ENCODE peak calls at places on chromosomes 16 and 17, in nine cellular contexts. D is MM.1S, I is HepG2, H is fibroblast of lung, V is kidney, Z is mammary epithelial cell, E is H9, W is IMR-90, A is neural progenitor cell. S is an unnamed sample. For H3K9me3, the result is how much of the 10 kb centered on the place peaks cover.

GRCh38 chr17:18985475-18985874 is 19.1 kb downstream of the FAM83G start:
- DNase-seq in D (no peak), I (no peak), H (no peak), V (no peak), Z (no peak), E (no peak), W (no peak), A (no peak), S (no peak)

GRCh38 chr17:77790143-77790829 is 168.2 kb upstream of the TNRC6C start:
- DNase-seq in D (no peak), I (no peak), H (no peak), V (peak), Z (no peak), E (peak), W (no peak), A (peak), S (peak)

GRCh38 chr17:56109811-56110210 is 43.5 kb upstream of the ANKFN1 start:
- DNase-seq in D (no peak), I (no peak), H (no peak), V (no peak), Z (no peak), E (no peak), W (no peak), A (no peak), S (peak)

GRCh38 chr17:27464431-27464830 is 8.2 kb downstream of the KSR1 start:
- DNase-seq in D (no peak), I (no peak), H (no peak), V (no peak), Z (no peak), E (no peak), W (no peak), A (no peak), S (no peak)

GRCh38 chr16:19393226-19394074 is 24.2 kb upstream of the TMC5 start:
- DNase-seq in D (no peak), I (no peak), H (peak), V (no peak), Z (peak), E (no peak), W (peak), A (peak), S (no peak)

GRCh38 chr17:45368661-45369060 is 51.8 kb upstream of the MAP3K14 start:
- DNase-seq in D (no peak), I (no peak), H (peak), V (no peak), Z (no peak), E (no peak), W (peak), A (no peak), S (no peak)

GRCh38 chr16:22320572-22321339 is 23.5 kb downstream of the POLR3E start:
- DNase-seq in D (no peak), I (no peak), H (no peak), V (no peak), Z (no peak), E (no peak), W (no peak), A (no peak), S (peak)

GRCh38 chr16:10594312-10594950 is 14.0 kb upstream of the EMP2 start:
- DNase-seq in D (no peak), I (no peak), H (no peak), V (peak), Z (peak), E (no peak), W (no peak), A (no peak), S (no peak)

GRCh38 chr17:17042851-17043667 is 802 bp downstream of the MPRIP start:
- DNase-seq in D (peak), I (no peak), H (peak), V (peak), Z (peak), E (peak), W (peak), A (peak), S (peak)

GRCh38 chr16:47967374-47967773 is 188.4 kb downstream of the ABCC12 start:
- DNase-seq in D (no peak), I (no peak), H (no peak), V (no peak), Z (no peak), E (no peak), W (no peak), A (no peak), S (no peak)

GRCh38 chr17:77959216-77959925 is 868 bp downstream of the TNRC6C start:
- DNase-seq in D (peak), I (no peak), H (peak), V (no peak), Z (peak), E (no peak), W (peak), A (peak), S (peak)

GRCh38 chr16:84286568-84287220 is 8.0 kb upstream of the WFDC1 start:
- DNase-seq in D (no peak), I (no peak), H (no peak), V (peak), Z (no peak), E (no peak), W (peak), A (no peak), S (no peak)

GRCh38 chr16:73016488-73016830 is 31.5 kb downstream of the ZFHX3 start:
- DNase-seq in D (no peak), I (no peak), H (no peak), V (no peak), Z (no peak), E (no peak), W (no peak), A (no peak), S (peak)

GRCh38 chr17:77325826-77326581 is 185.2 kb downstream of the SEC14L1 start:
- DNase-seq in D (no peak), I (no peak), H (peak), V (peak), Z (no peak), E (peak), W (no peak), A (no peak), S (peak)

GRCh38 chr17:15106540-15106939 is 158.6 kb downstream of the PMP22 start:
- DNase-seq in D (no peak), I (no peak), H (peak), V (no peak), Z (peak), E (no peak), W (peak), A (no peak), S (peak)

GRCh38 chr17:51768706-51769105 is 389.8 kb downstream of the CA10 start:
- DNase-seq in D (peak), I (no peak), H (no peak), V (no peak), Z (no peak), E (no peak), W (no peak), A (no peak), S (no peak)

GRCh38 chr16:69613283-69614154 is 47.8 kb downstream of the NFAT5 start:
- DNase-seq in D (no peak), I (peak), H (peak), V (no peak), Z (peak), E (no peak), W (peak), A (no peak), S (no peak)

GRCh38 chr17:34542700-34543336 is 36.6 kb upstream of the TMEM132E start:
- DNase-seq in D (no peak), I (no peak), H (peak), V (no peak), Z (no peak), E (peak), W (no peak), A (peak), S (peak)

GRCh38 chr16:80314042-80314441 is 226.8 kb upstream of the DYNLRB2 start:
- DNase-seq in D (no peak), I (no peak), H (no peak), V (no peak), Z (no peak), E (no peak), W (no peak), A (no peak), S (no peak)

GRCh38 chr17:6712058-6712853 is 913 bp downstream of the SLC13A5 start:
- DNase-seq in D (no peak), I (peak), H (peak), V (no peak), Z (peak), E (peak), W (no peak), A (peak), S (peak)

GRCh38 chr16:10646581-10647263 is 48.0 kb downstream of the TEKT5 start:
- DNase-seq in D (no peak), I (peak), H (no peak), V (no peak), Z (no peak), E (no peak), W (no peak), A (no peak), S (no peak)

GRCh38 chr16:66036775-66037715 is 329.4 kb upstream of the CDH5 start:
- DNase-seq in D (no peak), I (no peak), H (peak), V (no peak), Z (no peak), E (no peak), W (no peak), A (no peak), S (no peak)

GRCh38 chr16:4241601-4242270 is at the start of gene SRL:
- DNase-seq in D (no peak), I (no peak), H (no peak), V (no peak), Z (no peak), E (no peak), W (no peak), A (no peak), S (no peak)

GRCh38 chr16:81523387-81524115 is 78.9 kb downstream of the CMIP start:
- DNase-seq in D (no peak), I (no peak), H (peak), V (peak), Z (peak), E (no peak), W (peak), A (no peak), S (no peak)

GRCh38 chr16:89042711-89043551 is 50.7 kb upstream of the ACSF3 start:
- DNase-seq in D (no peak), I (no peak), H (no peak), V (peak), Z (no peak), E (no peak), W (no peak), A (no peak), S (no peak)

GRCh38 chr17:7294614-7295153 is at the start of gene YBX2:
- DNase-seq in D (peak), I (no peak), H (no peak), V (peak), Z (peak), E (peak), W (peak), A (peak), S (peak)

GRCh38 chr17:16406742-16407674 is 8.4 kb upstream of the TRPV2 start:
- DNase-seq in D (no peak), I (no peak), H (peak), V (peak), Z (no peak), E (peak), W (no peak), A (peak), S (peak)

GRCh38 chr17:304461-304860 is 48.1 kb downstream of the RPH3AL start:
- DNase-seq in D (no peak), I (no peak), H (peak), V (peak), Z (no peak), E (peak), W (no peak), A (peak), S (peak)

GRCh38 chr16:52562770-52563169 is 15.8 kb upstream of the TOX3 start:
- DNase-seq in D (no peak), I (peak), H (no peak), V (no peak), Z (no peak), E (no peak), W (no peak), A (no peak), S (no peak)

GRCh38 chr16:79601092-79601977 is 798 bp upstream of the MAF start:
- DNase-seq in D (peak), I (peak), H (peak), V (peak), Z (no peak), E (peak), W (no peak), A (peak), S (peak)

GRCh38 chr16:11160676-11161115 is 95.3 kb downstream of the SOCS1 start:
- DNase-seq in D (no peak), I (no peak), H (peak), V (no peak), Z (no peak), E (no peak), W (no peak), A (no peak), S (no peak)

GRCh38 chr17:62627904-62628603 is 584 bp downstream of the MRC2 start:
- DNase-seq in D (no peak), I (no peak), H (peak), V (peak), Z (peak), E (peak), W (peak), A (peak), S (no peak)

GRCh38 chr17:42760652-42761581 is at the start of gene RAMP2:
- DNase-seq in D (no peak), I (no peak), H (peak), V (peak), Z (no peak), E (no peak), W (no peak), A (peak), S (peak)

GRCh38 chr17:49861150-49861884 is 13.4 kb upstream of the TAC4 start:
- DNase-seq in D (peak), I (peak), H (peak), V (no peak), Z (peak), E (peak), W (peak), A (peak), S (peak)

GRCh38 chr17:77042688-77043330 is 98.0 kb upstream of the SEC14L1 start:
- DNase-seq in D (no peak), I (no peak), H (no peak), V (no peak), Z (no peak), E (no peak), W (no peak), A (no peak), S (no peak)

DNA sequence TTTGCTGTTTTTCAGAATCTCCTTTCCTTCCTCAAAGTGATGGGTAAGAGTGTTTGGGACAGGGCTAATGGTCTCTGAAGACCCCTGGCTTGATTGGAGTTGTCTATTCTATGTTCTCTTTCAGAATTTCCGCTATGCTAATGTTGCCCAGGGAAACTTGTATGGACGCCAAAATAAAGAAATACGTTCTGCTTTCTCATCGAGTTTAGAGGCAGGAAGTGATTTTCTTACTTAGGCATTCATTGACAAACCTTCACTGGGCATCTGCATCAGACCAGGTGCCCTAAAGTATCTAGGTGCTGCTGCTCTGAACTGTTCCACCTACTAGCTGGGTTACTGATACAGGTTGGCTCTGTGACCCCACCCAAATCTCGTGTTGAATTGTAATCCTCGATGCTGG is 787.9 kb upstream of the EEF2KMT start:
- DNase-seq in D (no peak), I (no peak), H (peak), V (no peak), Z (peak), E (no peak), W (no peak), A (no peak), S (no peak)
- H3K9ac ChIP-seq in D (no peak), I (no peak), H (no peak), V (no peak), Z (no peak), E (no peak), W (no peak), A (no peak), S (no peak)

GRCh38 chr16:35753559-35754390 is 2294.4 kb downstream of the TP53TG3F start:
- DNase-seq in D (no peak), I (no peak), H (no peak), V (peak), Z (no peak), E (no peak), W (no peak), A (no peak), S (no peak)
- H3K9me3 ChIP-seq in D (under half), I (half or more), H (under half), V (under half), Z (under half), E (half or more), W (under half), A (under half), S (under half)

GRCh38 chr17:75764711-75765421 is at the start of gene GALK1:
- DNase-seq in D (peak), I (peak), H (peak), V (peak), Z (peak), E (peak), W (peak), A (peak), S (peak)
- TF ChIP-seq CTCF in D (peak), I (peak), H (no peak), V (peak), Z (peak), E (peak), W (peak), A (peak), S (peak)

DNA sequence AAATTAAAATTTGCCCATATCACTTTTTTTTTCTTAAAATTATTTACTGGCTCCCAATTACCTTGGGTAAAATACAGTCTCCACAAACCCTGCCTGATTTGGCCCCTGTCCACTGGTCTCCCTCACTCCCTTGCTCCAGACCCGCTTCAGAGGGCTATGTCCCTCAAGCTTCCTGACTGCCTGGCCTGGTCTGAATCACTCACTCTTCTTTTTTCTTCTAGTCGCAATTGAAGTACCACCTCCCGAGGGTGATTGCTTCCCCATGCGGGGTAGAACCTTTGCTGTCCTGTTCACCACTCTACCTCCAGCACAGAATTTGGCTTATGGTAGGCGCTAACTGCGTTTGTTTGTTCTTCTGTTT is 598 bp upstream of the PGAP3 start:
- DNase-seq in D (no peak), I (no peak), H (no peak), V (peak), Z (peak), E (no peak), W (peak), A (no peak), S (peak)
- H3K9ac ChIP-seq in D (peak), I (peak), H (peak), V (peak), Z (peak), E (peak), W (peak), A (no peak), S (peak)

DNA sequence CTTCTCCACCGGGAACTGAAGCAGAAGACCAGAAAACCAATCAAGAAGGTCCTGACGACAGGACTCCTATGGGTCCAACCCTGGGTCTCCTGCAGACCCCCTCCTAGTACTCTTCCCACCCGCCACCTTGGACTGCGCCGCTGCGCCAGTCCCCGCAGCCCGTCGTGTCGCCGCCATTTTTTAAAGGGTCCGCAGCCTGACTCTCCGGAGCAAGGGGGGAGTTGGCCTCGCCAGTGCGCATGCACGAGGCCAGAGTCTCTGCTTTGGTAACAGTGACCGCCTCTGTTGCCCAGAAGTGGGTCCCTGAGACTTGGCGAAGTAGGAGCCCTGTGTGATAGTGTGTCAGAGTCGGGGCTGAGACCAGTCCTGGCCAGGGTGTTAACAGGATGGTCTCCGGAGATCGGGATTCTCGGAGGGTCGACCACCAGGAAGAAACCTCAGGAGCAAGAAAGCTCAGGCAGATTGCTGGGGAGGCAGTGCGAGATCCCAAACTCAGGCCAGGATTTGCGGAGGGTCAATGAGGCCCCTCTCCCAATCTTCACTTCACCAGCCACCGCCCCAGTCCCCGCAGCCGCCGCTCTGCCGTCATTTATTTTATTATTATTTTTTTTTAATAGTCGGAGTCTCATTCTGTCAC is 612.5 kb downstream of the KCNJ18 start:
- DNase-seq in D (no peak), I (no peak), H (no peak), V (no peak), Z (no peak), E (no peak), W (no peak), A (no peak), S (no peak)
- H3K9me3 ChIP-seq in D (under half), I (under half), H (under half), V (under half), Z (under half), E (half or more), W (under half), A (under half), S (under half)

GRCh38 chr16:17565605-17566004 is 94.8 kb upstream of the XYLT1 start:
- DNase-seq in D (no peak), I (no peak), H (no peak), V (no peak), Z (no peak), E (no peak), W (no peak), A (no peak), S (no peak)
- TF ChIP-seq CTCF in D (no peak), I (no peak), H (no peak), V (no peak), Z (no peak), E (peak), W (no peak), A (no peak), S (peak)